ENCODE peak calls at places on chromosomes 3 and 15, in ten cellular contexts. K is SJSA1; X is left lung; F is PC-9; N is prostate gland; C is CD4-positive, alpha-beta memory T cell; A is breast epithelium; R is BE2C; O is right atrium auricular region; E is A549. Q is an unnamed sample. For H3K4me1, the result is how much of the 10 kb centered on the place peaks cover.

GRCh38 chr3:165549665-165550064 is 287.6 kb downstream of the BCHE start:
- DNase-seq in K (no peak), X (no peak), F (no peak), N (no peak), C (no peak), A (no peak), R (no peak), O (no peak), E (no peak), Q (peak)

GRCh38 chr3:16506451-16506850 is 7.0 kb downstream of the RFTN1 start:
- DNase-seq in K (no peak), X (no peak), F (no peak), N (no peak), C (no peak), A (no peak), R (no peak), O (no peak), E (no peak), Q (no peak)

GRCh38 chr3:141454906-141455602 is 31.8 kb upstream of the RASA2 start:
- DNase-seq in K (no peak), X (no peak), F (peak), N (peak), C (peak), A (no peak), R (no peak), O (no peak), E (peak), Q (peak)

GRCh38 chr15:98719169-98719515 is 70.8 kb downstream of the IGF1R start:
- DNase-seq in K (peak), X (no peak), F (no peak), N (no peak), C (no peak), A (no peak), R (no peak), O (no peak), E (no peak), Q (no peak)

GRCh38 chr3:177724020-177724638 is 526.8 kb upstream of the TBL1XR1 start:
- DNase-seq in K (no peak), X (peak), F (no peak), N (peak), C (no peak), A (no peak), R (no peak), O (peak), E (no peak), Q (peak)

GRCh38 chr3:169923831-169924230 is 12.5 kb downstream of the SAMD7 start:
- DNase-seq in K (no peak), X (no peak), F (no peak), N (no peak), C (no peak), A (no peak), R (no peak), O (no peak), E (no peak), Q (no peak)

GRCh38 chr3:170815340-170815739 is 54.7 kb downstream of the RPL22L1 start:
- DNase-seq in K (no peak), X (no peak), F (peak), N (peak), C (no peak), A (peak), R (no peak), O (no peak), E (no peak), Q (peak)

GRCh38 chr3:170539886-170540285 is 46.0 kb downstream of the SLC7A14 start:
- DNase-seq in K (no peak), X (no peak), F (peak), N (no peak), C (no peak), A (no peak), R (no peak), O (no peak), E (no peak), Q (no peak)

GRCh38 chr3:186640473-186640818 is 247 bp downstream of the FETUB start:
- DNase-seq in K (no peak), X (no peak), F (peak), N (peak), C (no peak), A (peak), R (peak), O (no peak), E (peak), Q (no peak)

GRCh38 chr3:69423756-69424155 is 37.9 kb upstream of the FRMD4B start:
- DNase-seq in K (no peak), X (no peak), F (no peak), N (no peak), C (no peak), A (no peak), R (no peak), O (no peak), E (no peak), Q (no peak)

GRCh38 chr3:174466471-174467054 is 392.6 kb upstream of the NAALADL2 start:
- DNase-seq in K (no peak), X (no peak), F (no peak), N (no peak), C (no peak), A (no peak), R (no peak), O (no peak), E (no peak), Q (no peak)

GRCh38 chr3:130700541-130700940 is 46.1 kb downstream of the PIK3R4 start:
- DNase-seq in K (no peak), X (no peak), F (no peak), N (no peak), C (no peak), A (no peak), R (no peak), O (no peak), E (no peak), Q (peak)

GRCh38 chr15:68646156-68646555 is 67.4 kb downstream of the CORO2B start:
- DNase-seq in K (no peak), X (no peak), F (no peak), N (no peak), C (no peak), A (peak), R (peak), O (no peak), E (no peak), Q (no peak)

GRCh38 chr3:42745776-42746454 is 27.1 kb downstream of the CCDC13 start:
- DNase-seq in K (peak), X (peak), F (no peak), N (no peak), C (no peak), A (no peak), R (no peak), O (peak), E (no peak), Q (no peak)

GRCh38 chr3:122858373-122858772 is 63.5 kb downstream of the SLC49A4 start:
- DNase-seq in K (no peak), X (no peak), F (no peak), N (no peak), C (no peak), A (no peak), R (no peak), O (no peak), E (no peak), Q (no peak)

GRCh38 chr15:42107483-42107882 is 13.1 kb upstream of the PLA2G4D start:
- DNase-seq in K (no peak), X (no peak), F (no peak), N (peak), C (no peak), A (no peak), R (no peak), O (no peak), E (no peak), Q (peak)

GRCh38 chr3:111589303-111590095 is 5.6 kb downstream of the ZBED2 start:
- DNase-seq in K (no peak), X (no peak), F (no peak), N (no peak), C (no peak), A (no peak), R (no peak), O (no peak), E (peak), Q (no peak)

GRCh38 chr3:50502584-50503423 is 630 bp downstream of the CACNA2D2 start:
- DNase-seq in K (no peak), X (no peak), F (no peak), N (no peak), C (no peak), A (no peak), R (peak), O (no peak), E (no peak), Q (no peak)

GRCh38 chr15:78752492-78753358 is 58.5 kb downstream of the ADAMTS7 start:
- DNase-seq in K (no peak), X (peak), F (no peak), N (no peak), C (no peak), A (no peak), R (peak), O (no peak), E (no peak), Q (no peak)

GRCh38 chr15:77626002-77626401 is 6.7 kb downstream of the LINGO1 start:
- DNase-seq in K (no peak), X (no peak), F (no peak), N (no peak), C (no peak), A (no peak), R (no peak), O (no peak), E (no peak), Q (no peak)
- H3K4me1 ChIP-seq in K (under half), X (under half), F (under half), N (under half), C (under half), A (under half), R (under half), O (under half), E (under half), Q (under half)

GRCh38 chr3:190533511-190534282 is 19.8 kb downstream of the IL1RAP start:
- DNase-seq in K (peak), X (peak), F (no peak), N (peak), C (no peak), A (no peak), R (no peak), O (peak), E (peak), Q (peak)
- H3K4me1 ChIP-seq in K (under half), X (under half), F (under half), N (under half), C (under half), A (under half), R (under half), O (under half), E (under half), Q (under half)

GRCh38 chr3:100067589-100067988 is 46.7 kb downstream of the FILIP1L start:
- DNase-seq in K (peak), X (no peak), F (no peak), N (no peak), C (no peak), A (no peak), R (no peak), O (no peak), E (no peak), Q (no peak)
- H3K4me1 ChIP-seq in K (half or more), X (under half), F (under half), N (under half), C (under half), A (under half), R (under half), O (under half), E (under half), Q (under half)

GRCh38 chr3:140334530-140334929 is 343.3 kb upstream of the TRIM42 start:
- DNase-seq in K (no peak), X (no peak), F (no peak), N (no peak), C (no peak), A (no peak), R (no peak), O (no peak), E (no peak), Q (no peak)
- H3K4me1 ChIP-seq in K (under half), X (under half), F (under half), N (under half), C (under half), A (under half), R (under half), O (under half), E (under half), Q (under half)

DNA sequence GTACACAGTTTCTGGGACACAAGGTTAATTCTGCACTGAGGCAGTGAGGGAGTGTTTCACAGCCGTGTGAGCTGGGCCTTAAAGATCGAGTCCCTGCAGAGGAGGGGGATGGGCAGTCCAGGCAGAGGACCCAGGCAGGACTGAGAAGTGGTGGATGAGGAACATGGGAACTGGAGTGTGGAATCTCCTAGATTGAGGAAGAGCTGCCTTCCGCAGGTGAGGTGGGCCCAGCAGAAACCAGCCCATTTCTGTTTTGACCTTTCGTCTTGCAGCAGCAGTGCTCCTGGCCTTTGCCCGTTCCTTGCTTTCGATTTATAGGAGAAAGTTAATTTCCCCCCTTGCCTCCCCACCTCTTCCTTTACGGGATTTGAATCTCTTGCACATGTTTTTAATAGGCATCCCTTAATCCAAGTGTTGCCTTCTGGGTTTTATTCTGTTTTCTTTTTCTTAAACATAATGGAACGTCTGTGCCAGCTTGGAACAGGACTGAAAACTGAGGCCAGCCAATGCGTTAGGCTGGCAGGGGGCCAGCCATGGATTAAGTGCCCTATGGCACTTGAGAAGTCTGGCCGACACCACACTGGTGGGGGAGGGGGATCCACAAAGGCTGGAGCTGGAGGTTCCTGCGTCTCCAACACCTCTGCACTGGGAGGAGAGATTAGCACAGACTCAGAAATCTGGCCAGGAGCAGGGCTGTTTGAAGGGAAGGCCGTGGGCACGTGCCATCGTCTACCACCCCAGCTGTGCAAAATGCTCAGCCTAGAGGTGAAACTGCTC is 78.1 kb downstream of the AAGAB start:
- DNase-seq in K (no peak), X (no peak), F (no peak), N (peak), C (no peak), A (no peak), R (no peak), O (no peak), E (no peak), Q (peak)
- H3K4me1 ChIP-seq in K (under half), X (under half), F (half or more), N (under half), C (under half), A (under half), R (under half), O (half or more), E (half or more), Q (under half)